ENCODE peak calls at places on chromosomes 3 and 15, in nine cellular contexts. Q, I, F, E, L, G, J, O and Z are unnamed samples.

GRCh38 chr15:52466134-52466701 is 62.5 kb downstream of the MYO5A start:
- DNase-seq in Q (peak), I (no peak), F (no peak), E (peak), L (no peak), G (no peak), J (peak), O (no peak), Z (no peak)

GRCh38 chr15:71011503-71012155 is 103.6 kb upstream of the THSD4 start:
- DNase-seq in Q (no peak), I (peak), F (no peak), E (no peak), L (peak), G (no peak), J (no peak), O (no peak), Z (no peak)

GRCh38 chr3:133792171-133792763 is 13.3 kb upstream of the SRPRB start:
- DNase-seq in Q (no peak), I (no peak), F (no peak), E (no peak), L (peak), G (no peak), J (no peak), O (no peak), Z (no peak)

GRCh38 chr15:26757156-26757555 is 15.7 kb downstream of the GABRB3 start:
- DNase-seq in Q (no peak), I (no peak), F (no peak), E (no peak), L (no peak), G (no peak), J (no peak), O (no peak), Z (no peak)

GRCh38 chr3:79604681-79605080 is 163.1 kb downstream of the ROBO1 start:
- DNase-seq in Q (no peak), I (peak), F (no peak), E (no peak), L (no peak), G (no peak), J (no peak), O (no peak), Z (no peak)

GRCh38 chr3:128854382-128854939 is 25.0 kb upstream of the ACAD9 start:
- DNase-seq in Q (no peak), I (no peak), F (no peak), E (no peak), L (no peak), G (no peak), J (no peak), O (no peak), Z (no peak)

GRCh38 chr15:83613716-83614115 is 40.2 kb upstream of the ADAMTSL3 start:
- DNase-seq in Q (no peak), I (no peak), F (no peak), E (no peak), L (no peak), G (no peak), J (no peak), O (no peak), Z (no peak)

GRCh38 chr3:173410836-173411235 is 13.3 kb downstream of the NLGN1 start:
- DNase-seq in Q (no peak), I (no peak), F (no peak), E (no peak), L (peak), G (no peak), J (no peak), O (no peak), Z (no peak)

GRCh38 chr3:138833908-138834358 is 795 bp downstream of the PIK3CB start:
- DNase-seq in Q (no peak), I (no peak), F (no peak), E (no peak), L (peak), G (no peak), J (no peak), O (no peak), Z (no peak)

GRCh38 chr3:165669502-165669901 is 167.7 kb downstream of the BCHE start:
- DNase-seq in Q (no peak), I (peak), F (no peak), E (no peak), L (no peak), G (no peak), J (no peak), O (no peak), Z (no peak)

GRCh38 chr15:24957691-24958090 is 2.9 kb downstream of the SNRPN start:
- DNase-seq in Q (no peak), I (no peak), F (no peak), E (no peak), L (no peak), G (no peak), J (no peak), O (no peak), Z (no peak)

GRCh38 chr15:58440181-58440910 is 8.6 kb downstream of the LIPC start:
- DNase-seq in Q (no peak), I (no peak), F (no peak), E (no peak), L (no peak), G (no peak), J (no peak), O (no peak), Z (peak)

GRCh38 chr15:42368096-42368495 is 8.8 kb downstream of the CAPN3 start:
- DNase-seq in Q (no peak), I (no peak), F (no peak), E (no peak), L (no peak), G (no peak), J (no peak), O (no peak), Z (no peak)

GRCh38 chr15:42232606-42233005 is 24.5 kb upstream of the VPS39 start:
- DNase-seq in Q (no peak), I (no peak), F (no peak), E (no peak), L (no peak), G (no peak), J (no peak), O (no peak), Z (no peak)

GRCh38 chr3:2452249-2452648 is 353.6 kb downstream of the CNTN4 start:
- DNase-seq in Q (no peak), I (no peak), F (no peak), E (no peak), L (no peak), G (no peak), J (no peak), O (peak), Z (no peak)

GRCh38 chr3:77707271-77707670 is 667.4 kb downstream of the ROBO2 start:
- DNase-seq in Q (no peak), I (no peak), F (no peak), E (no peak), L (no peak), G (no peak), J (no peak), O (no peak), Z (no peak)

GRCh38 chr3:42874749-42875148 is 930 bp downstream of the CYP8B1 start:
- DNase-seq in Q (no peak), I (no peak), F (no peak), E (no peak), L (no peak), G (no peak), J (no peak), O (no peak), Z (no peak)

GRCh38 chr3:78957456-78957855 is 810.3 kb downstream of the ROBO1 start:
- DNase-seq in Q (no peak), I (no peak), F (no peak), E (no peak), L (no peak), G (no peak), J (no peak), O (no peak), Z (no peak)

GRCh38 chr3:120841264-120841663 is 66.7 kb upstream of the STXBP5L start:
- DNase-seq in Q (no peak), I (no peak), F (no peak), E (no peak), L (no peak), G (no peak), J (no peak), O (no peak), Z (no peak)

GRCh38 chr3:56980798-56981390 is 79.6 kb upstream of the SPATA12 start:
- DNase-seq in Q (peak), I (peak), F (no peak), E (no peak), L (peak), G (peak), J (peak), O (no peak), Z (no peak)

GRCh38 chr3:12906916-12907290 is 65.5 kb upstream of the RPL32 start:
- DNase-seq in Q (no peak), I (no peak), F (no peak), E (no peak), L (no peak), G (no peak), J (no peak), O (no peak), Z (no peak)

GRCh38 chr3:119747355-119747754 is 34.5 kb upstream of the NR1I2 start:
- DNase-seq in Q (no peak), I (no peak), F (no peak), E (no peak), L (no peak), G (no peak), J (no peak), O (no peak), Z (no peak)

GRCh38 chr15:84949043-84949442 is 32.6 kb upstream of the PDE8A start:
- DNase-seq in Q (no peak), I (peak), F (no peak), E (no peak), L (no peak), G (no peak), J (no peak), O (no peak), Z (no peak)

GRCh38 chr15:99717129-99718024 is 15.9 kb downstream of the LYSMD4 start:
- DNase-seq in Q (no peak), I (no peak), F (no peak), E (no peak), L (no peak), G (no peak), J (no peak), O (peak), Z (no peak)

GRCh38 chr15:70856884-70857546 is 3.1 kb upstream of the LARP6 start:
- DNase-seq in Q (no peak), I (peak), F (no peak), E (no peak), L (no peak), G (no peak), J (no peak), O (no peak), Z (peak)

GRCh38 chr3:70882104-70882503 is 569.7 kb upstream of the MDFIC2 start:
- DNase-seq in Q (no peak), I (no peak), F (no peak), E (no peak), L (peak), G (no peak), J (no peak), O (no peak), Z (no peak)

GRCh38 chr15:68285243-68285980 is 7.9 kb downstream of the FEM1B start:
- DNase-seq in Q (no peak), I (no peak), F (no peak), E (no peak), L (no peak), G (no peak), J (no peak), O (no peak), Z (no peak)

GRCh38 chr3:137222736-137223135 is 265.0 kb downstream of the IL20RB start:
- DNase-seq in Q (no peak), I (no peak), F (no peak), E (no peak), L (peak), G (no peak), J (no peak), O (no peak), Z (no peak)

GRCh38 chr15:63407612-63408011 is 26.0 kb upstream of the CA12 start:
- DNase-seq in Q (no peak), I (no peak), F (no peak), E (no peak), L (no peak), G (no peak), J (no peak), O (no peak), Z (no peak)

GRCh38 chr3:141738636-141739363 is 702 bp downstream of the RNF7 start:
- DNase-seq in Q (no peak), I (peak), F (peak), E (no peak), L (peak), G (no peak), J (no peak), O (no peak), Z (no peak)

GRCh38 chr15:101159096-101159935 is 92.5 kb downstream of the CHSY1 start:
- DNase-seq in Q (no peak), I (no peak), F (no peak), E (no peak), L (no peak), G (no peak), J (no peak), O (peak), Z (no peak)

GRCh38 chr15:92605225-92605944 is 50.2 kb downstream of the FAM174B start:
- DNase-seq in Q (no peak), I (no peak), F (no peak), E (no peak), L (no peak), G (no peak), J (no peak), O (no peak), Z (no peak)

GRCh38 chr3:139894638-139894989 is 40.4 kb upstream of the CLSTN2 start:
- DNase-seq in Q (no peak), I (no peak), F (no peak), E (no peak), L (peak), G (no peak), J (no peak), O (no peak), Z (no peak)

GRCh38 chr3:132682201-132682600 is 22.1 kb downstream of the UBA5 start:
- DNase-seq in Q (no peak), I (no peak), F (no peak), E (no peak), L (no peak), G (no peak), J (no peak), O (no peak), Z (no peak)